ENCODE peak calls at places on chromosome 22, in four cellular contexts. H is upper lobe of right lung, S is right lobe of liver, L is MM.1S. P is an unnamed sample.

GRCh38 chr22:40247976-40248375 is 70.3 kb downstream of the TNRC6B start:
- DNase-seq in S (no peak), L (no peak), H (no peak), P (no peak)

GRCh38 chr22:23268139-23268712 is 87.9 kb downstream of the BCR start:
- DNase-seq in S (no peak), L (no peak), H (no peak), P (no peak)

GRCh38 chr22:50011447-50012200 is 941 bp downstream of the IL17REL start:
- DNase-seq in L (no peak), H (peak; percentile 72), S (no peak), P (no peak)

GRCh38 chr22:31081963-31082605 is 966 bp downstream of the SMTN start:
- DNase-seq in S (no peak), H (no peak), L (no peak), P (no peak)

GRCh38 chr22:39316440-39317083 is 2.9 kb downstream of the RPL3 start:
- DNase-seq in H (peak; percentile 76), S (peak; percentile 78), L (peak; percentile 84), P (peak; percentile 83)

GRCh38 chr22:30340911-30341685 is 14.4 kb upstream of the TBC1D10A start:
- DNase-seq in H (no peak), L (no peak), S (no peak), P (peak; percentile 87)

GRCh38 chr22:19818264-19819208 is 36.1 kb downstream of the GNB1L start:
- DNase-seq in S (no peak), L (no peak), H (peak; percentile 63), P (no peak)

GRCh38 chr22:32622004-32622761 is 147.6 kb downstream of the FBXO7 start:
- DNase-seq in L (no peak), H (no peak), S (no peak), P (no peak)

GRCh38 chr22:46007848-46008261 is 30.9 kb upstream of the WNT7B start:
- DNase-seq in L (no peak), H (peak; percentile 80), S (no peak), P (peak; percentile 90)

GRCh38 chr22:23166841-23167610 is 13.3 kb upstream of the BCR start:
- DNase-seq in H (no peak), L (no peak), S (no peak), P (no peak)

GRCh38 chr22:35299217-35299716 is 427 bp upstream of the TOM1 start:
- DNase-seq in H (no peak), L (peak; percentile 38), S (no peak), P (no peak)

GRCh38 chr22:44406581-44407403 is 91.2 kb downstream of the RTL6 start:
- DNase-seq in S (peak; percentile 15), L (no peak), H (peak; percentile 44), P (no peak)

GRCh38 chr22:26481112-26481693 is 2.4 kb downstream of the HPS4 start:
- DNase-seq in L (no peak), H (no peak), S (no peak), P (no peak)

GRCh38 chr22:35330258-35330861 is 30.7 kb downstream of the TOM1 start:
- DNase-seq in H (peak; percentile 86), L (no peak), S (peak; percentile 93), P (peak; percentile 94)

GRCh38 chr22:23696326-23696851 is 5.6 kb downstream of the RGL4 start:
- DNase-seq in H (peak; percentile 66), S (no peak), L (no peak), P (peak; percentile 48)

DNA sequence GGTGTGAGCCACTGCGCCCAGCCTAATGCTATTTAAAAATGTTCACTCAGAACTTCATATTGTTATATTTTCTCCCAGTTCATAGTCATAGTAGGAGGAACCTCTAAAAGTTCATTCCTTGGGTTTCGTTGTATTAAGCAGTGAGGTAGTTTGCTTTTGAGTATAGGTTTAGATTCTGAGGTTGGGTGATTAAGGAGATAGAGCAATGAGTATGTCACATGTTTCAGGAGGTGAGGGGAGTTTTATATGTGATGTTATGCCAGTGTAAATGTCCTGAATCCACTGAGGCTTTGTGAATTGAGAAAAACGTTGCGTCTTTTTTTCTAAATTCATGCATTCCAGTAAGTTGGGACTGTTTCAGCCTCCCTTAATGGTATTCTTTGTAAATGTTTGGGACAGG is 4.2 kb downstream of the UBE2L3 start:
- DNase-seq in H (no peak), L (no peak), S (no peak), P (no peak)
- H3K4me1 ChIP-seq in H (peaks cover 57% of the 10 kb centered on the region), L (peaks cover 20% of the 10 kb centered on the region), S (peaks cover 55% of the 10 kb centered on the region), P (peaks cover 59% of the 10 kb centered on the region)

DNA sequence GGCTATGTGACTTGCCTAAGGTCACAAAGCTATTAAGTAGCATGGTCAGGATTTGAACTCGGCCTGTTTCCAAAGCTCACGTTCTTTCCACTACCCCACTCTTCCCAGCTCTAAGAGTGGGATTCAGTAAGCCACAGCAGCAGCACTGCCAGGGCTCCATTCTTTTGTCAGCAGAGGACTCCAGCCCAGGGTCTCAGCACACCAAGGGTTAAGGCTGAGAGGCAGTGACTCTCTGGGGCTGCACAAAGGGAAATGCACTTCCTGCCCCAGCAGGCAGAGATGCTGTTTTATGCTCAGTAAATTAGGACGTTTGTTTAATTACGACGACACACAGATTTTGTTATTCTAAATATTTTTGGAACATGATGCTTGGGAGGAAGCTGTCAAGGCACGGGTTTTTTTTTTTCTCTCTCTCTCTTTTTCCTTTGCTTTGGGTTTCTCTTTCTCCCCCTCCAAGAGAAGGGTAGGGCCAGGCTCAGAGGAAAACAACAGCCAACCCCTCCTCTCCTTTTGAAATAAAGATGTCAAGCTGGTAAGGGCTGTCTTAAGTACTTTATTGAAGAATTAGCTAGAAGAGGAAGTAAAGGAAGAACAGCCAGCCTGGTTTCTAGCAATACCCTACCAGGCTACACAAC is 2.9 kb downstream of the MYH9 start:
- DNase-seq in S (no peak), L (peak; percentile 59), H (no peak), P (no peak)
- TF ChIP-seq CTCF in S (no peak), L (no peak), H (peak; percentile 22), P (no peak)

DNA sequence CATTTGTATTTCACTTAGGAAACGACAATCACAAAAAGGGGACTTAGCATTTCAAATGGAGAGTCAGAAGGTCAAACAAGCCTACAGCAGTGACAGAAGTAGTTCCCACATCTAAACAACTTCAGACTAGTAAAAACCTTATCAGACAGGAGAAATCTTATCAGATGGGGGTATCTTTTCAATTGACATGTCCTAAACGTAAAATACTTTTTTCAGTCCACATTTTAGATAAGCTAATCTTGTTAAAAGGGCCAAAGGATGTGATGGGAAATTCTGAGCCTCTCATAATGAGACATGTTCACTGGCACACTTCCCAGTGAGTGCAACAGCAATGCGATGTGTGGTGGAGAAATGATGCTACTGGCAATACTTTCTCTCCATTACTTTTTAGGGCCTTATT is 2.4 kb downstream of the MAPK1 start:
- DNase-seq in H (no peak), S (no peak), L (no peak), P (peak; percentile 60)
- H3K4me1 ChIP-seq in H (peaks cover 52% of the 10 kb centered on the region), S (peaks cover 30% of the 10 kb centered on the region), L (peaks cover 14% of the 10 kb centered on the region), P (peaks cover 73% of the 10 kb centered on the region)

DNA sequence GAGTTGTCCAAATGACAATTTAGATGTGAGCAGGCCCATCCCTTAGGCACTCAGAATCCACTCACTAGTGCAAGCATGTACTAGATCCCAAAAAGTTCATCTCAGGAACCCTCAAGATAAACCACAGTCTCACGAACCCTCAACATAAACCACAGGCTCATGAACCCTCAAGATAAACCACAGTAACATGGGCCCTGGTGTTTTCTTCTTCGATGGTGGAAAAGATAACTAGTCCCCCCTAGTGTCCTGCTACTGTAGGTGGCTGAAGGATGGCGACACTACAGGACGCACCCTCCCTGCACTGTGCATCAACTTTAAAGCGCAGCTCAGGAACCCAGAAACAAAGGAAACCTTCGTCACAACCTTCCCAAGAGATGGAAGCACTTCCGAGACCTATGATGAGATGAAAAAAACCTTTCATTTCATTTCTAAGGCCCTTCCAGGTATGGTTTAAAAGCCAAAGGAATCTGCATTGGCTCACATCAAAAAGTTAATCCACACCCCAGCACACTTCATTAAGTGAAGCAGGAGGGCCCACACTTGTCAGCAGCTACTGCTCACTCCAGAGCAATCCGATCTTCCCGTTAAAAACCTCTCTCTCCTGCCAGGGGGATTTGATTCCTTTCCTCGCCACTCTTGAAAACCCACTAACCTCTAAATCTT is 2.4 kb downstream of the LARGE1 start:
- DNase-seq in L (peak; percentile 75), H (no peak), S (no peak), P (no peak)
- TF ChIP-seq CTCF in L (peak; percentile 66), H (no peak), S (peak; percentile 20), P (peak; percentile 18)

GRCh38 chr22:37623075-37624016 is 14.7 kb downstream of the GGA1 start:
- DNase-seq in L (peak; percentile 52), H (peak; percentile 85), S (no peak), P (peak; percentile 84)
- H3K4me1 ChIP-seq in L (peaks cover 22% of the 10 kb centered on the region), H (peaks cover 42% of the 10 kb centered on the region), S (peaks cover 29% of the 10 kb centered on the region), P (peaks cover 4% of the 10 kb centered on the region)

DNA sequence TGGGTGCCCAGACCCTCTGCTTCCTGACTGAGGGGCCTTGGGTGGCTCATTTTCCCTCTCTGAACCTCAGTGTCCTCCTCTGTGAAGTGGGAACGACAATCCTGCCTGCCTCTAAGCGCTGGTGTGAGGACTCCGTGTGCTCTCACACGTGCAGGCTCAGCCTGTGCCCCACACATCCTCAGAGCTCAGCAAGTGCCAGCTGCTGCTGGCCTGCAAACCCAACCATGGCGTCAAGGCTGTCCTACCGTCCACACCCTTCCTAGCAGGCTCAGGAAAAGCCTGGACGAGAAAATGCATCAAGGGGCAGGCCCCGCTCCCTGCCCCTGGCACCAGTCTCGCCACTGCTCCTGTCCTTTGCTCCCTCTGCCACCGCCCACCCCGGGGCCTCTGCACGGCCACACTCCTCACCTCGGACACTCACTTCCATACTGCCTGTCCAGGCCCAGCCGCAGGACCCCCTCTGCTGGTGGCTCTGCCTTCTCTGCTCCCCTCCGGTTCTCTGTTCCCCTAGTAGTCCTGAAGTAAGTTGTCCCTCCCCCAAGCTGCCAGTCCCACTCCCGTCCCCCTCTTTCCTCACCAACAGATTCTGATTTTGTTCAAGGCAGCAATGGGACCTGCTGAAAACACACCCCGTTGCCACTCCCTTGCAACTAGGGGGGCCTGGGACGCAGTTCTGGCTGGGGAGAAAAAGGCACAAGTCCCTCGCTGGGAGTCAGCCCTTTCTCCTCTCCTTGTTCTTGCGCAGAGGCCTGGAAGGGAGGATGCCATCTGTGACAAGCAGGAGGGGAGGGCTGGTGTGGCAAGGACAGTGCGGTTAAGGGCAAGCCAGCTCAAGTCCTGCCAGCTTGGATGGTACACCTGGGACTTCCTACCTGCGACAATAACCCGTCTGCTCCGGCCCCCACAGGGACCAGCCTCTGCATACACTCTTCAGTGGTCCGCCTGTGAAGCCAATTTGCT is 62.2 kb downstream of the ARFGAP3 start:
- DNase-seq in H (peak; percentile 59), S (no peak), L (no peak), P (no peak)
- TF ChIP-seq CTCF in H (peak; percentile 8), S (no peak), L (no peak), P (no peak)

GRCh38 chr22:36387664-36387913 is 178 bp downstream of the MYH9 start:
- DNase-seq in H (no peak), S (no peak), L (no peak), P (no peak)
- H3K4me1 ChIP-seq in H (peaks cover 39% of the 10 kb centered on the region), S (peaks cover 29% of the 10 kb centered on the region), L (peaks cover 16% of the 10 kb centered on the region), P (peaks cover 49% of the 10 kb centered on the region)

P was measured in heart left ventricle.